ENCODE peak calls at places on chromosomes 13 and 19, in four cellular contexts. L is brain microvascular endothelial cell, P is mesothelial cell of epicardium, R is heart left ventricle. K is an unnamed sample.

GRCh38 chr13:20431687-20432384 is 93.8 kb downstream of the CRYL1 start:
- DNase-seq in R (no peak), P (no peak), L (no peak), K (no peak)

GRCh38 chr13:31945202-31945978 is 86.2 kb upstream of the FRY start:
- DNase-seq in P (peak; percentile 23), L (peak; percentile 60), R (peak; percentile 60), K (peak; percentile 65)

GRCh38 chr13:50353651-50354415 is 338.6 kb downstream of the KCNRG start:
- DNase-seq in P (no peak), R (no peak), L (peak; percentile 7), K (peak; percentile 35)

GRCh38 chr19:11268783-11269267 is 6.5 kb upstream of the DOCK6 start:
- DNase-seq in P (no peak), L (peak; percentile 82), R (peak; percentile 90), K (peak; percentile 83)

GRCh38 chr19:50465986-50466771 is 10.1 kb upstream of the EMC10 start:
- DNase-seq in P (no peak), R (no peak), L (no peak), K (peak; percentile 8)

GRCh38 chr13:25044071-25044470 is 51.9 kb upstream of the PABPC3 start:
- DNase-seq in P (no peak), L (no peak), R (no peak), K (no peak)

GRCh38 chr13:31859546-31859945 is 120.2 kb downstream of the RXFP2 start:
- DNase-seq in R (no peak), L (no peak), P (no peak), K (no peak)

GRCh38 chr13:59946924-59947323 is 216.8 kb downstream of the DIAPH3 start:
- DNase-seq in R (no peak), P (no peak), L (no peak), K (peak; percentile 49)

GRCh38 chr13:30898721-30899188 is 7.3 kb upstream of the MEDAG start:
- DNase-seq in L (peak; percentile 99), R (peak; percentile 55), P (no peak), K (peak; percentile 77)

GRCh38 chr19:10018219-10018618 is 4.9 kb downstream of the RDH8 start:
- DNase-seq in R (no peak), L (no peak), P (no peak), K (peak; percentile 53)

GRCh38 chr19:14381689-14382474 is 638 bp downstream of the ADGRE5 start:
- DNase-seq in L (peak; percentile 52), R (peak; percentile 36), P (no peak), K (peak; percentile 33)

GRCh38 chr19:34282611-34283519 is 28.5 kb downstream of the GARRE1 start:
- DNase-seq in L (no peak), R (no peak), P (no peak), K (no peak)

GRCh38 chr19:35670686-35671085 is 4.4 kb downstream of the UPK1A start:
- DNase-seq in L (no peak), R (no peak), P (no peak), K (no peak)

GRCh38 chr13:105213512-105213911 is 1322.0 kb downstream of the EFNB2 start:
- DNase-seq in L (no peak), P (no peak), R (no peak), K (no peak)

GRCh38 chr19:19956431-19957075 is 55.8 kb downstream of the ZNF93 start:
- DNase-seq in R (no peak), L (no peak), P (no peak), K (no peak)

GRCh38 chr19:38667552-38668205 is 20.2 kb downstream of the ACTN4 start:
- DNase-seq in L (no peak), P (no peak), R (no peak), K (peak; percentile 85)

GRCh38 chr13:46160065-46160464 is 21.9 kb downstream of the LCP1 start:
- DNase-seq in R (no peak), P (no peak), L (no peak), K (no peak)

GRCh38 chr19:34475026-34475974 is 6.3 kb upstream of the WTIP start:
- DNase-seq in L (peak; percentile 62), R (no peak), P (no peak), K (peak; percentile 89)

GRCh38 chr13:95676100-95676774 is 702 bp upstream of the DNAJC3 start:
- DNase-seq in P (no peak), R (no peak), L (no peak), K (peak; percentile 0)

GRCh38 chr13:79767126-79767525 is 286.2 kb downstream of the NDFIP2 start:
- DNase-seq in P (no peak), R (no peak), L (no peak), K (no peak)

GRCh38 chr13:24511019-24511823 is 1.4 kb downstream of the PARP4 start:
- DNase-seq in L (peak; percentile 86), R (no peak), P (no peak), K (peak; percentile 87)

GRCh38 chr13:67549331-67549730 is 319.2 kb upstream of the PCDH9 start:
- DNase-seq in P (no peak), R (no peak), L (peak; percentile 91), K (no peak)

GRCh38 chr19:30671622-30672051 is 299.5 kb downstream of the ZNF536 start:
- DNase-seq in R (peak; percentile 30), P (no peak), L (no peak), K (no peak)

GRCh38 chr19:51094696-51095279 is 12.1 kb upstream of the KLK14 start:
- DNase-seq in P (peak; percentile 50), L (no peak), R (no peak), K (no peak)

GRCh38 chr19:17184381-17184841 is 30.7 kb upstream of the USE1 start:
- DNase-seq in R (no peak), L (no peak), P (no peak), K (no peak)

GRCh38 chr19:15922021-15922420 is 12.3 kb downstream of the CYP4F11 start:
- DNase-seq in R (no peak), P (no peak), L (no peak), K (no peak)

GRCh38 chr13:98451676-98452105 is 125.2 kb downstream of the STK24 start:
- DNase-seq in P (no peak), L (peak; percentile 84), R (peak; percentile 51), K (no peak)

GRCh38 chr19:14695471-14695870 is 5.6 kb downstream of the ZNF333 start:
- DNase-seq in P (no peak), R (no peak), L (no peak), K (no peak)

GRCh38 chr13:40288259-40288658 is 378.2 kb downstream of the FOXO1 start:
- DNase-seq in P (no peak), R (no peak), L (no peak), K (no peak)

GRCh38 chr19:47507924-47508553 is 6.8 kb downstream of the NAPA start:
- DNase-seq in P (no peak), L (no peak), R (no peak), K (no peak)

GRCh38 chr13:102376314-102376713 is 25.5 kb downstream of the FGF14 start:
- DNase-seq in L (no peak), R (no peak), P (no peak), K (no peak)